ENCODE peak calls at places on chromosomes 2 and 18, in five cellular contexts. A is breast epithelium, R is osteocyte, F is AG04450, B is fibroblast of lung. M is an unnamed sample.

GRCh38 chr18:75207298-75208054 is 1.5 kb downstream of the PTGR3 start:
- DNase-seq in F (no peak), R (no peak), A (no peak), B (peak), M (no peak)

GRCh38 chr2:174263989-174264388 is 15.7 kb upstream of the OLA1 start:
- DNase-seq in F (no peak), R (no peak), B (peak), A (no peak), M (peak)

GRCh38 chr2:25073914-25074313 is 32.0 kb downstream of the EFR3B start:
- DNase-seq in R (no peak), F (no peak), A (no peak), B (no peak), M (no peak)

GRCh38 chr18:961644-962355 is 57.1 kb downstream of the ADCYAP1 start:
- DNase-seq in R (no peak), A (no peak), B (peak), F (peak), M (peak)

GRCh38 chr18:34122724-34123334 is 101.9 kb downstream of the NOL4 start:
- DNase-seq in A (no peak), B (peak), R (no peak), F (peak), M (no peak)

GRCh38 chr2:45743531-45744391 is 92.3 kb downstream of the PRKCE start:
- DNase-seq in A (no peak), B (peak), F (peak), R (no peak), M (peak)

GRCh38 chr2:43438858-43439655 is 156.8 kb downstream of the THADA start:
- DNase-seq in B (peak), A (no peak), R (no peak), F (no peak), M (no peak)

GRCh38 chr2:69581774-69582581 is 61.6 kb downstream of the AAK1 start:
- DNase-seq in B (peak), A (no peak), F (no peak), R (no peak), M (no peak)

GRCh38 chr18:35143615-35144596 is 96.9 kb upstream of the ZNF397 start:
- DNase-seq in R (no peak), F (peak), A (no peak), B (peak), M (no peak)

GRCh38 chr2:70569559-70569958 is 15.9 kb upstream of the TGFA start:
- DNase-seq in A (no peak), B (peak), R (no peak), F (no peak), M (no peak)

GRCh38 chr2:1876352-1876751 is 132.0 kb upstream of the PXDN start:
- DNase-seq in R (no peak), F (no peak), B (no peak), A (no peak), M (no peak)